ENCODE peak calls at places on chromosome 7, in seven cellular contexts. B is GM10248, Y is cardiac muscle cell, E is left colon, X is B cell, F is NT2/D1, V is SJSA1. L is an unnamed sample.

GRCh38 chr7:44196450-44196872 is 4.3 kb upstream of the YKT6 start:
- DNase-seq in B (peak), Y (peak), E (no peak), X (no peak), F (no peak), V (no peak), L (peak)

GRCh38 chr7:141014523-141015395 is at the start of gene MRPS33:
- DNase-seq in B (peak), Y (peak), E (peak), X (peak), F (peak), V (peak), L (peak)

GRCh38 chr7:68722044-68722443 is 876.2 kb upstream of the AUTS2 start:
- DNase-seq in B (no peak), Y (no peak), E (no peak), X (no peak), F (no peak), V (no peak), L (no peak)

GRCh38 chr7:138849701-138850100 is 51.7 kb upstream of the ATP6V0A4 start:
- DNase-seq in B (no peak), Y (no peak), E (no peak), X (no peak), F (no peak), V (no peak), L (no peak)

GRCh38 chr7:130669051-130669700 is 628 bp upstream of the COPG2 start:
- DNase-seq in B (no peak), Y (no peak), E (no peak), X (no peak), F (no peak), V (no peak), L (no peak)

GRCh38 chr7:90931996-90932912 is 332.0 kb upstream of the FZD1 start:
- DNase-seq in B (peak), Y (peak), E (no peak), X (no peak), F (no peak), V (no peak), L (peak)

GRCh38 chr7:24826662-24827020 is 69.4 kb upstream of the GSDME start:
- DNase-seq in B (no peak), Y (no peak), E (no peak), X (no peak), F (no peak), V (no peak), L (no peak)

GRCh38 chr7:27910341-27910740 is 170.4 kb downstream of the TAX1BP1 start:
- DNase-seq in B (no peak), Y (no peak), E (no peak), X (no peak), F (peak), V (no peak), L (no peak)

GRCh38 chr7:107372298-107372697 is 97.6 kb upstream of the GPR22 start:
- DNase-seq in B (no peak), Y (no peak), E (no peak), X (no peak), F (no peak), V (no peak), L (no peak)

GRCh38 chr7:44063894-44064651 is 1.3 kb downstream of the PGAM2 start:
- DNase-seq in B (no peak), Y (no peak), E (no peak), X (no peak), F (no peak), V (no peak), L (no peak)

GRCh38 chr7:94298943-94299342 is 95.8 kb upstream of the COL1A2 start:
- DNase-seq in B (no peak), Y (peak), E (no peak), X (no peak), F (no peak), V (no peak), L (no peak)

GRCh38 chr7:41997151-41997550 is 239.9 kb downstream of the GLI3 start:
- DNase-seq in B (no peak), Y (no peak), E (no peak), X (no peak), F (no peak), V (no peak), L (no peak)

GRCh38 chr7:158394936-158395335 is 192.7 kb downstream of the PTPRN2 start:
- DNase-seq in B (no peak), Y (no peak), E (peak), X (peak), F (peak), V (no peak), L (no peak)

GRCh38 chr7:135664046-135664589 is 1.8 kb downstream of the STMP1 start:
- DNase-seq in B (no peak), Y (peak), E (no peak), X (no peak), F (no peak), V (no peak), L (no peak)

GRCh38 chr7:1915956-1916620 is 246.0 kb downstream of the ELFN1 start:
- DNase-seq in B (no peak), Y (no peak), E (no peak), X (no peak), F (no peak), V (no peak), L (no peak)

GRCh38 chr7:76512941-76513816 is 2.8 kb downstream of the UPK3B start:
- DNase-seq in B (no peak), Y (peak), E (no peak), X (no peak), F (no peak), V (peak), L (no peak)

GRCh38 chr7:55210176-55210575 is 155.0 kb upstream of the LANCL2 start:
- DNase-seq in B (no peak), Y (no peak), E (no peak), X (no peak), F (no peak), V (no peak), L (no peak)

GRCh38 chr7:34121366-34121765 is 216.0 kb downstream of the BMPER start:
- DNase-seq in B (no peak), Y (no peak), E (no peak), X (no peak), F (no peak), V (no peak), L (no peak)

GRCh38 chr7:138388673-138389491 is 71.2 kb upstream of the TRIM24 start:
- DNase-seq in B (no peak), Y (no peak), E (no peak), X (no peak), F (no peak), V (no peak), L (no peak)

GRCh38 chr7:156148547-156148946 is 336.3 kb upstream of the SHH start:
- DNase-seq in B (no peak), Y (no peak), E (no peak), X (no peak), F (no peak), V (no peak), L (no peak)

GRCh38 chr7:17367502-17367901 is 69.0 kb downstream of the AHR start:
- DNase-seq in B (no peak), Y (peak), E (no peak), X (no peak), F (no peak), V (no peak), L (no peak)

GRCh38 chr7:137791947-137792346 is 54.8 kb downstream of the DGKI start:
- DNase-seq in B (no peak), Y (no peak), E (no peak), X (no peak), F (no peak), V (no peak), L (no peak)

GRCh38 chr7:100093498-100093897 is 4.7 kb downstream of the COPS6 start:
- DNase-seq in B (no peak), Y (no peak), E (no peak), X (no peak), F (no peak), V (no peak), L (no peak)

GRCh38 chr7:74371381-74372059 is 82.2 kb upstream of the GTF2IRD1 start:
- DNase-seq in B (no peak), Y (peak), E (peak), X (no peak), F (no peak), V (no peak), L (no peak)

GRCh38 chr7:99729501-99730261 is 5.3 kb downstream of the CYP3A7 start:
- DNase-seq in B (no peak), Y (no peak), E (no peak), X (no peak), F (no peak), V (no peak), L (no peak)

GRCh38 chr7:4479367-4480039 is 202.6 kb upstream of the FOXK1 start:
- DNase-seq in B (peak), Y (peak), E (no peak), X (no peak), F (peak), V (peak), L (peak)

GRCh38 chr7:131110294-131111080 is 217.2 kb upstream of the MKLN1 start:
- DNase-seq in B (no peak), Y (peak), E (peak), X (no peak), F (no peak), V (no peak), L (no peak)

GRCh38 chr7:129091484-129092002 is 36.6 kb upstream of the TNPO3 start:
- DNase-seq in B (peak), Y (peak), E (peak), X (peak), F (peak), V (peak), L (peak)

GRCh38 chr7:116859323-116859722 is 3.1 kb upstream of the CAPZA2 start:
- DNase-seq in B (no peak), Y (peak), E (no peak), X (no peak), F (no peak), V (no peak), L (no peak)

GRCh38 chr7:132882714-132883428 is 199.0 kb downstream of the CHCHD3 start:
- DNase-seq in B (no peak), Y (no peak), E (no peak), X (no peak), F (no peak), V (no peak), L (no peak)

GRCh38 chr7:54969190-54969967 is 49.4 kb upstream of the EGFR start:
- DNase-seq in B (no peak), Y (no peak), E (no peak), X (no peak), F (no peak), V (no peak), L (no peak)

GRCh38 chr7:43302773-43303172 is 190.3 kb downstream of the HECW1 start:
- DNase-seq in B (no peak), Y (no peak), E (no peak), X (no peak), F (no peak), V (no peak), L (no peak)

GRCh38 chr7:20744913-20745587 is 41.6 kb downstream of the SP8 start:
- DNase-seq in B (no peak), Y (no peak), E (no peak), X (no peak), F (no peak), V (no peak), L (no peak)

GRCh38 chr7:5532520-5533335 is 109.1 kb upstream of the TNRC18 start:
- DNase-seq in B (peak), Y (no peak), E (peak), X (peak), F (no peak), V (no peak), L (peak)

GRCh38 chr7:115693779-115694178 is 336.8 kb downstream of the TFEC start:
- DNase-seq in B (no peak), Y (no peak), E (no peak), X (no peak), F (no peak), V (no peak), L (no peak)

GRCh38 chr7:140519007-140519399 is 39.7 kb upstream of the MKRN1 start:
- DNase-seq in B (no peak), Y (no peak), E (no peak), X (no peak), F (no peak), V (no peak), L (no peak)

L was measured in GM13977.